ENCODE peak calls at places on chromosomes 6 and 20, in seven cellular contexts. One of them, this sample, is unnamed.

GRCh38 chr6:38773338-38773737 is 58.2 kb downstream of the DNAH8 start:
- DNase-seq in HepG2: peak; percentile 19
- DNase-seq in GM12892: no peak
- DNase-seq in H1: peak; percentile 82
- DNase-seq in SK-N-SH: no peak
- DNase-seq in K562: peak; percentile 54
- DNase-seq in GM12878: no peak
- DNase-seq in this sample: no peak

GRCh38 chr20:20364016-20364746 is 3.7 kb upstream of the INSM1 start:
- DNase-seq in K562: no peak
- DNase-seq in HepG2: no peak
- DNase-seq in GM12892: no peak
- DNase-seq in GM12878: no peak
- DNase-seq in H1: peak; percentile 84
- DNase-seq in SK-N-SH: peak; percentile 47
- DNase-seq in this sample: no peak

GRCh38 chr6:181049-181654 is 111.1 kb upstream of the DUSP22 start:
- DNase-seq in K562: no peak
- DNase-seq in GM12892: no peak
- DNase-seq in GM12878: peak; percentile 65
- DNase-seq in H1: no peak
- DNase-seq in SK-N-SH: no peak
- DNase-seq in HepG2: no peak
- DNase-seq in this sample: no peak

GRCh38 chr6:105099371-105099770 is 80.4 kb downstream of the POPDC3 start:
- DNase-seq in K562: no peak
- DNase-seq in HepG2: no peak
- DNase-seq in H1: no peak
- DNase-seq in GM12892: no peak
- DNase-seq in GM12878: no peak
- DNase-seq in SK-N-SH: no peak
- DNase-seq in this sample: no peak

GRCh38 chr20:6866741-6867140 is 99.3 kb downstream of the BMP2 start:
- DNase-seq in HepG2: no peak
- DNase-seq in H1: no peak
- DNase-seq in GM12892: no peak
- DNase-seq in GM12878: no peak
- DNase-seq in K562: no peak
- DNase-seq in SK-N-SH: no peak
- DNase-seq in this sample: no peak

GRCh38 chr6:150072201-150072600 is 3.3 kb upstream of the ULBP3 start:
- DNase-seq in SK-N-SH: no peak
- DNase-seq in HepG2: peak; percentile 43
- DNase-seq in H1: no peak
- DNase-seq in GM12878: no peak
- DNase-seq in K562: peak; percentile 87
- DNase-seq in GM12892: no peak
- DNase-seq in this sample: no peak

GRCh38 chr6:42104095-42104806 is 38.2 kb downstream of the C6orf132 start:
- DNase-seq in SK-N-SH: no peak
- DNase-seq in HepG2: peak; percentile 61
- DNase-seq in GM12892: peak; percentile 89
- DNase-seq in GM12878: peak; percentile 15
- DNase-seq in K562: peak; percentile 94
- DNase-seq in H1: peak; percentile 93
- DNase-seq in this sample: peak; percentile 92

GRCh38 chr6:6401401-6401800 is 80.9 kb upstream of the F13A1 start:
- DNase-seq in GM12892: no peak
- DNase-seq in K562: no peak
- DNase-seq in SK-N-SH: no peak
- DNase-seq in H1: no peak
- DNase-seq in GM12878: no peak
- DNase-seq in HepG2: no peak
- DNase-seq in this sample: no peak

GRCh38 chr20:37524221-37524700 is 3.2 kb downstream of the NNAT start:
- DNase-seq in GM12878: no peak
- DNase-seq in HepG2: no peak
- DNase-seq in GM12892: no peak
- DNase-seq in H1: no peak
- DNase-seq in SK-N-SH: no peak
- DNase-seq in K562: peak; percentile 27
- DNase-seq in this sample: no peak

GRCh38 chr20:41072919-41073318 is 44.3 kb downstream of the TOP1 start:
- DNase-seq in SK-N-SH: no peak
- DNase-seq in HepG2: no peak
- DNase-seq in GM12878: no peak
- DNase-seq in H1: no peak
- DNase-seq in K562: peak; percentile 39
- DNase-seq in GM12892: no peak
- DNase-seq in this sample: no peak

GRCh38 chr20:56518126-56518525 is 6.4 kb upstream of the FAM209A start:
- DNase-seq in K562: no peak
- DNase-seq in GM12892: no peak
- DNase-seq in GM12878: no peak
- DNase-seq in H1: no peak
- DNase-seq in HepG2: no peak
- DNase-seq in SK-N-SH: no peak
- DNase-seq in this sample: no peak

GRCh38 chr20:50762045-50762422 is 30.7 kb downstream of the PARD6B start:
- DNase-seq in H1: no peak
- DNase-seq in HepG2: no peak
- DNase-seq in SK-N-SH: no peak
- DNase-seq in GM12892: no peak
- DNase-seq in GM12878: no peak
- DNase-seq in K562: no peak
- DNase-seq in this sample: no peak

GRCh38 chr6:122653094-122653493 is 42.9 kb downstream of the PKIB start:
- DNase-seq in SK-N-SH: no peak
- DNase-seq in GM12878: no peak
- DNase-seq in GM12892: no peak
- DNase-seq in H1: no peak
- DNase-seq in K562: no peak
- DNase-seq in HepG2: peak; percentile 11
- DNase-seq in this sample: no peak

GRCh38 chr6:94636780-94637385 is 940.5 kb upstream of the MANEA start:
- DNase-seq in H1: peak; percentile 48
- DNase-seq in GM12892: no peak
- DNase-seq in HepG2: peak; percentile 32
- DNase-seq in K562: no peak
- DNase-seq in SK-N-SH: peak; percentile 1
- DNase-seq in GM12878: no peak
- DNase-seq in this sample: no peak

GRCh38 chr6:1620504-1621327 is 11.0 kb downstream of the FOXC1 start:
- DNase-seq in GM12892: no peak
- DNase-seq in H1: no peak
- DNase-seq in SK-N-SH: no peak
- DNase-seq in K562: no peak
- DNase-seq in GM12878: no peak
- DNase-seq in HepG2: no peak
- DNase-seq in this sample: no peak

GRCh38 chr20:7237251-7237650 is 469.8 kb downstream of the BMP2 start:
- DNase-seq in SK-N-SH: no peak
- DNase-seq in GM12892: no peak
- DNase-seq in K562: no peak
- DNase-seq in GM12878: no peak
- DNase-seq in HepG2: no peak
- DNase-seq in H1: no peak
- DNase-seq in this sample: no peak

GRCh38 chr6:42320762-42321161 is 103.1 kb upstream of the MRPS10 start:
- DNase-seq in GM12878: no peak
- DNase-seq in HepG2: no peak
- DNase-seq in K562: no peak
- DNase-seq in GM12892: no peak
- DNase-seq in SK-N-SH: no peak
- DNase-seq in H1: no peak
- DNase-seq in this sample: no peak

GRCh38 chr20:57244627-57245214 is 21.7 kb downstream of the BMP7 start:
- DNase-seq in HepG2: no peak
- DNase-seq in K562: peak; percentile 30
- DNase-seq in GM12878: no peak
- DNase-seq in GM12892: no peak
- DNase-seq in H1: peak; percentile 57
- DNase-seq in SK-N-SH: peak; percentile 73
- DNase-seq in this sample: no peak

GRCh38 chr20:48294196-48294595 is 508.9 kb upstream of the SULF2 start:
- DNase-seq in GM12878: no peak
- DNase-seq in SK-N-SH: no peak
- DNase-seq in GM12892: no peak
- DNase-seq in K562: no peak
- DNase-seq in HepG2: no peak
- DNase-seq in H1: no peak
- DNase-seq in this sample: no peak

GRCh38 chr20:38601216-38602184 is at the start of gene ARHGAP40:
- DNase-seq in H1: peak; percentile 72
- DNase-seq in HepG2: peak; percentile 54
- DNase-seq in GM12878: no peak
- DNase-seq in SK-N-SH: peak; percentile 61
- DNase-seq in GM12892: peak; percentile 29
- DNase-seq in K562: peak; percentile 62
- DNase-seq in this sample: peak; percentile 53

GRCh38 chr20:58177799-58178198 is 50.7 kb downstream of the ANKRD60 start:
- DNase-seq in GM12878: no peak
- DNase-seq in SK-N-SH: no peak
- DNase-seq in K562: no peak
- DNase-seq in GM12892: no peak
- DNase-seq in H1: no peak
- DNase-seq in HepG2: no peak
- DNase-seq in this sample: no peak

GRCh38 chr6:89311853-89312531 is 3.1 kb downstream of the GABRR2 start:
- DNase-seq in HepG2: peak; percentile 40
- DNase-seq in SK-N-SH: no peak
- DNase-seq in K562: no peak
- DNase-seq in GM12892: no peak
- DNase-seq in H1: peak; percentile 80
- DNase-seq in GM12878: no peak
- DNase-seq in this sample: no peak

GRCh38 chr6:38489951-38490350 is 149.8 kb downstream of the BTBD9 start:
- DNase-seq in K562: no peak
- DNase-seq in GM12892: no peak
- DNase-seq in GM12878: no peak
- DNase-seq in H1: no peak
- DNase-seq in HepG2: no peak
- DNase-seq in SK-N-SH: no peak
- DNase-seq in this sample: no peak

GRCh38 chr6:119459207-119459974 is 109.8 kb upstream of the MAN1A1 start:
- DNase-seq in SK-N-SH: no peak
- DNase-seq in GM12892: no peak
- DNase-seq in HepG2: no peak
- DNase-seq in K562: no peak
- DNase-seq in GM12878: peak; percentile 71
- DNase-seq in H1: no peak
- DNase-seq in this sample: no peak

GRCh38 chr6:89487864-89488263 is 54.9 kb downstream of the ANKRD6 start:
- DNase-seq in HepG2: no peak
- DNase-seq in H1: no peak
- DNase-seq in SK-N-SH: no peak
- DNase-seq in K562: no peak
- DNase-seq in GM12878: no peak
- DNase-seq in GM12892: no peak
- DNase-seq in this sample: no peak

GRCh38 chr6:52555531-52556228 is 21.2 kb downstream of the TRAM2 start:
- DNase-seq in HepG2: no peak
- DNase-seq in GM12878: no peak
- DNase-seq in H1: no peak
- DNase-seq in K562: no peak
- DNase-seq in SK-N-SH: no peak
- DNase-seq in GM12892: no peak
- DNase-seq in this sample: no peak

GRCh38 chr6:20729086-20729485 is 194.8 kb downstream of the CDKAL1 start:
- DNase-seq in GM12892: no peak
- DNase-seq in SK-N-SH: no peak
- DNase-seq in HepG2: no peak
- DNase-seq in K562: no peak
- DNase-seq in GM12878: no peak
- DNase-seq in H1: no peak
- DNase-seq in this sample: no peak

GRCh38 chr20:34022154-34022842 is 28.6 kb downstream of the RALY start:
- DNase-seq in HepG2: peak; percentile 72
- DNase-seq in SK-N-SH: peak; percentile 66
- DNase-seq in GM12878: peak; percentile 63
- DNase-seq in K562: peak; percentile 60
- DNase-seq in H1: no peak
- DNase-seq in GM12892: peak; percentile 20
- DNase-seq in this sample: no peak

GRCh38 chr6:79467716-79468115 is 69.5 kb downstream of the LCA5 start:
- DNase-seq in HepG2: peak; percentile 21
- DNase-seq in GM12878: no peak
- DNase-seq in SK-N-SH: peak; percentile 7
- DNase-seq in K562: peak; percentile 54
- DNase-seq in GM12892: no peak
- DNase-seq in H1: no peak
- DNase-seq in this sample: no peak

GRCh38 chr20:50438986-50439407 is 71.2 kb upstream of the PTPN1 start:
- DNase-seq in K562: no peak
- DNase-seq in H1: no peak
- DNase-seq in HepG2: no peak
- DNase-seq in GM12878: no peak
- DNase-seq in GM12892: no peak
- DNase-seq in SK-N-SH: no peak
- DNase-seq in this sample: no peak

GRCh38 chr6:77094821-77095220 is 368.5 kb downstream of the HTR1B start:
- DNase-seq in K562: no peak
- DNase-seq in HepG2: no peak
- DNase-seq in GM12878: no peak
- DNase-seq in GM12892: no peak
- DNase-seq in SK-N-SH: no peak
- DNase-seq in H1: no peak
- DNase-seq in this sample: no peak
- TF ChIP-seq TAF1 in K562: no peak
- TF ChIP-seq TAF1 in HepG2: no peak
- TF ChIP-seq TAF1 in GM12878: no peak
- TF ChIP-seq TAF1 in GM12892: no peak
- TF ChIP-seq TAF1 in SK-N-SH: no peak
- TF ChIP-seq TAF1 in H1: no peak
- TF ChIP-seq TAF1 in this sample: no peak

GRCh38 chr6:140537834-140538680 is 1163.6 kb upstream of the CITED2 start:
- DNase-seq in K562: no peak
- DNase-seq in GM12878: no peak
- DNase-seq in SK-N-SH: no peak
- DNase-seq in H1: no peak
- DNase-seq in GM12892: no peak
- DNase-seq in HepG2: peak; percentile 66
- DNase-seq in this sample: no peak
- TF ChIP-seq TAF1 in K562: no peak
- TF ChIP-seq TAF1 in GM12878: no peak
- TF ChIP-seq TAF1 in SK-N-SH: peak; percentile 60
- TF ChIP-seq TAF1 in H1: no peak
- TF ChIP-seq TAF1 in GM12892: no peak
- TF ChIP-seq TAF1 in HepG2: no peak
- TF ChIP-seq TAF1 in this sample: no peak

GRCh38 chr6:143596857-143597256 is 80.9 kb upstream of the PHACTR2 start:
- DNase-seq in SK-N-SH: no peak
- DNase-seq in H1: no peak
- DNase-seq in K562: no peak
- DNase-seq in GM12892: no peak
- DNase-seq in GM12878: no peak
- DNase-seq in HepG2: no peak
- DNase-seq in this sample: no peak
- TF ChIP-seq TAF1 in SK-N-SH: no peak
- TF ChIP-seq TAF1 in H1: no peak
- TF ChIP-seq TAF1 in K562: no peak
- TF ChIP-seq TAF1 in GM12892: no peak
- TF ChIP-seq TAF1 in GM12878: no peak
- TF ChIP-seq TAF1 in HepG2: no peak
- TF ChIP-seq TAF1 in this sample: no peak

GRCh38 chr6:143000771-143001170 is 55.8 kb upstream of the HIVEP2 start:
- DNase-seq in GM12892: no peak
- DNase-seq in GM12878: no peak
- DNase-seq in H1: no peak
- DNase-seq in HepG2: no peak
- DNase-seq in SK-N-SH: no peak
- DNase-seq in K562: no peak
- DNase-seq in this sample: no peak
- TF ChIP-seq TAF1 in GM12892: no peak
- TF ChIP-seq TAF1 in GM12878: no peak
- TF ChIP-seq TAF1 in H1: no peak
- TF ChIP-seq TAF1 in HepG2: no peak
- TF ChIP-seq TAF1 in SK-N-SH: no peak
- TF ChIP-seq TAF1 in K562: no peak
- TF ChIP-seq TAF1 in this sample: no peak

This sample was measured in GM12891.